ENCODE peak calls at places on chromosomes 4 and X, in six cellular contexts. R is DMS79; M is dorsolateral prefrontal cortex; O is lung microvascular endothelial cell; C is stimulated activated CD4-positive, alpha-beta T cell treated with anti-CD3 and anti-CD28 coated beads, Interleukin-4, amount 100 ng/mL, for 48 hours; B is activated T-cell treated with anti-CD3 and anti-CD28 coated beads for 24 hours. Z is an unnamed sample.

GRCh38 chrX:68534696-68535095 is 35.8 kb downstream of the YIPF6 start:
- DNase-seq in O (no peak), B (no peak), R (no peak), C (no peak), M (no peak), Z (no peak)

GRCh38 chr4:124321370-124321769 is 391.2 kb downstream of the ANKRD50 start:
- DNase-seq in C (no peak), B (no peak), O (no peak), M (no peak), R (no peak), Z (no peak)

GRCh38 chrX:15931362-15931761 is 76.7 kb upstream of the AP1S2 start:
- DNase-seq in O (no peak), C (no peak), M (no peak), R (no peak), B (no peak), Z (no peak)

GRCh38 chr4:54571293-54571723 is 86.4 kb upstream of the KIT start:
- DNase-seq in M (no peak), B (no peak), O (no peak), R (no peak), C (no peak), Z (no peak)

GRCh38 chrX:104281564-104281963 is 26.8 kb upstream of the ESX1 start:
- DNase-seq in M (no peak), B (no peak), C (no peak), O (no peak), R (no peak), Z (no peak)

GRCh38 chr4:99151931-99152448 is 7.9 kb upstream of the ADH4 start:
- DNase-seq in O (no peak), B (no peak), R (no peak), C (no peak), M (no peak), Z (no peak)

GRCh38 chrX:111460612-111461011 is 48.6 kb upstream of the DCX start:
- DNase-seq in B (no peak), O (no peak), R (no peak), M (no peak), C (no peak), Z (no peak)

GRCh38 chrX:122777766-122778165 is 406.3 kb upstream of the GRIA3 start:
- DNase-seq in O (no peak), B (no peak), M (no peak), C (no peak), R (no peak), Z (no peak)

GRCh38 chr4:52982246-52982950 is 120.3 kb downstream of the RASL11B start:
- DNase-seq in B (no peak), R (peak), C (no peak), O (peak), M (no peak), Z (peak)

GRCh38 chrX:19204623-19205022 is 82.4 kb upstream of the ADGRG2 start:
- DNase-seq in M (no peak), B (no peak), R (no peak), O (no peak), C (no peak), Z (no peak)

GRCh38 chrX:10048076-10048475 is 80.9 kb downstream of the CLDN34 start:
- DNase-seq in O (no peak), M (no peak), R (no peak), C (no peak), B (no peak), Z (no peak)

GRCh38 chr4:185441479-185441878 is 15.7 kb upstream of the UFSP2 start:
- DNase-seq in B (no peak), O (no peak), R (no peak), C (no peak), M (no peak), Z (no peak)

GRCh38 chr4:142534994-142535393 is 311.1 kb downstream of the INPP4B start:
- DNase-seq in C (no peak), O (no peak), R (no peak), B (no peak), M (no peak), Z (no peak)

GRCh38 chr4:169221662-169222061 is 49.1 kb downstream of the SH3RF1 start:
- DNase-seq in M (no peak), B (no peak), O (no peak), R (no peak), C (no peak), Z (no peak)

GRCh38 chr4:168623011-168623410 is 126.2 kb downstream of the PALLD start:
- DNase-seq in R (no peak), M (no peak), C (no peak), B (no peak), O (no peak), Z (no peak)

GRCh38 chrX:128929281-128930057 is 593.8 kb downstream of the SMARCA1 start:
- DNase-seq in R (no peak), B (no peak), C (no peak), O (no peak), M (no peak), Z (no peak)

GRCh38 chrX:118116308-118117068 is at the start of gene KLHL13:
- DNase-seq in B (no peak), R (no peak), C (no peak), O (peak), M (peak), Z (no peak)

GRCh38 chrX:97070346-97070745 is 186.6 kb downstream of the RPA4 start:
- DNase-seq in R (no peak), O (no peak), B (no peak), C (no peak), M (no peak), Z (no peak)

GRCh38 chrX:135484636-135485289 is 35.7 kb upstream of the INTS6L start:
- DNase-seq in C (no peak), M (no peak), R (no peak), O (peak), B (no peak), Z (peak)

GRCh38 chrX:34778961-34779360 is 121.9 kb upstream of the TMEM47 start:
- DNase-seq in O (no peak), B (no peak), R (no peak), M (no peak), C (no peak), Z (no peak)

GRCh38 chrX:53284684-53285447 is 3.5 kb upstream of the IQSEC2 start:
- DNase-seq in C (no peak), R (no peak), M (peak), B (peak), O (peak), Z (peak)